ENCODE peak calls at places on chromosomes 7 and 10, in nine cellular contexts. R is A172; Y is T-helper 1 cell; C is activated CD4-positive, alpha-beta T cell treated with anti-CD3 and anti-CD28 coated beads for 1 hour; Q is ELR; L is NCI-H748 treated with DMSO at 0.1 percent for 48 hours; B is activated T-cell treated with anti-CD3 and anti-CD28 coated beads, Interleukin-2, amount 50 U/mL, for 72 hours; O is COR-L47; E is activated naive CD8-positive, alpha-beta T cell treated with anti-CD3 and anti-CD28 coated beads, Interleukin-2, amount 50 U/mL, for 24 hours. U is an unnamed sample.

GRCh38 chr7:23184709-23185354 is 3.0 kb downstream of the NUP42 start:
- DNase-seq in R (peak), Y (no peak), C (no peak), Q (peak), L (peak), B (no peak), O (peak), E (peak), U (peak)

GRCh38 chr10:67476201-67476600 is 219.8 kb downstream of the CTNNA3 start:
- DNase-seq in R (no peak), Y (no peak), C (no peak), Q (no peak), L (no peak), B (no peak), O (no peak), E (no peak), U (no peak)

GRCh38 chr10:78491812-78492211 is 458.1 kb downstream of the RPS24 start:
- DNase-seq in R (peak), Y (no peak), C (no peak), Q (peak), L (no peak), B (no peak), O (no peak), E (no peak), U (no peak)

GRCh38 chr7:92766461-92767003 is 69.8 kb downstream of the CDK6 start:
- DNase-seq in R (peak), Y (no peak), C (no peak), Q (peak), L (peak), B (no peak), O (peak), E (no peak), U (no peak)

GRCh38 chr7:109663806-109664205 is 1094.1 kb downstream of the DNAJB9 start:
- DNase-seq in R (no peak), Y (no peak), C (no peak), Q (no peak), L (no peak), B (no peak), O (no peak), E (no peak), U (no peak)

GRCh38 chr10:26475448-26475847 is 37.3 kb downstream of the APBB1IP start:
- DNase-seq in R (no peak), Y (no peak), C (no peak), Q (no peak), L (no peak), B (no peak), O (no peak), E (no peak), U (no peak)

GRCh38 chr10:37488792-37489657 is 363.6 kb downstream of the ANKRD30A start:
- DNase-seq in R (peak), Y (no peak), C (no peak), Q (peak), L (no peak), B (no peak), O (no peak), E (no peak), U (no peak)

GRCh38 chr7:108805808-108806397 is 236.2 kb downstream of the DNAJB9 start:
- DNase-seq in R (peak), Y (no peak), C (no peak), Q (peak), L (no peak), B (no peak), O (no peak), E (no peak), U (no peak)

GRCh38 chr7:126699707-126700106 is 553.0 kb downstream of the GRM8 start:
- DNase-seq in R (no peak), Y (no peak), C (no peak), Q (no peak), L (no peak), B (no peak), O (no peak), E (no peak), U (no peak)

U was measured in uterus.